ENCODE peak calls at places on chromosomes 5 and 9, in five cellular contexts. One of them, this sample, is unnamed.

GRCh38 chr9:126432659-126433058 is 106.0 kb downstream of the MVB12B start:
- DNase-seq in nucleus accumbens: no peak
- DNase-seq in Daoy: no peak
- DNase-seq in cardiac muscle cell: no peak
- DNase-seq in activated CD8-positive, alpha-beta memory T cell treated with anti-CD3 and anti-CD28 coated beads for 24 hours: peak
- DNase-seq in this sample: no peak

GRCh38 chr5:81631124-81631523 is 119.8 kb downstream of the SSBP2 start:
- DNase-seq in activated CD8-positive, alpha-beta memory T cell treated with anti-CD3 and anti-CD28 coated beads for 24 hours: no peak
- DNase-seq in cardiac muscle cell: no peak
- DNase-seq in Daoy: no peak
- DNase-seq in nucleus accumbens: no peak
- DNase-seq in this sample: no peak

GRCh38 chr9:127763918-127764384 is 14.5 kb downstream of the SH2D3C start:
- DNase-seq in cardiac muscle cell: peak
- DNase-seq in Daoy: peak
- DNase-seq in activated CD8-positive, alpha-beta memory T cell treated with anti-CD3 and anti-CD28 coated beads for 24 hours: peak
- DNase-seq in nucleus accumbens: no peak
- DNase-seq in this sample: no peak

GRCh38 chr5:65142007-65142406 is 339.7 kb downstream of the ADAMTS6 start:
- DNase-seq in nucleus accumbens: no peak
- DNase-seq in activated CD8-positive, alpha-beta memory T cell treated with anti-CD3 and anti-CD28 coated beads for 24 hours: no peak
- DNase-seq in Daoy: no peak
- DNase-seq in cardiac muscle cell: no peak
- DNase-seq in this sample: no peak

GRCh38 chr9:92324451-92324850 is 699 bp downstream of the NOL8 start:
- DNase-seq in cardiac muscle cell: no peak
- DNase-seq in nucleus accumbens: no peak
- DNase-seq in Daoy: no peak
- DNase-seq in activated CD8-positive, alpha-beta memory T cell treated with anti-CD3 and anti-CD28 coated beads for 24 hours: no peak
- DNase-seq in this sample: no peak

GRCh38 chr9:103301051-103301450 is 305.9 kb downstream of the CYLC2 start:
- DNase-seq in activated CD8-positive, alpha-beta memory T cell treated with anti-CD3 and anti-CD28 coated beads for 24 hours: no peak
- DNase-seq in nucleus accumbens: no peak
- DNase-seq in cardiac muscle cell: no peak
- DNase-seq in Daoy: no peak
- DNase-seq in this sample: no peak

GRCh38 chr9:137295313-137296213 is 6.5 kb downstream of the NRARP start:
- DNase-seq in cardiac muscle cell: peak
- DNase-seq in nucleus accumbens: no peak
- DNase-seq in activated CD8-positive, alpha-beta memory T cell treated with anti-CD3 and anti-CD28 coated beads for 24 hours: peak
- DNase-seq in Daoy: peak
- DNase-seq in this sample: no peak

GRCh38 chr9:79184821-79185220 is 386.9 kb upstream of the TLE4 start:
- DNase-seq in cardiac muscle cell: peak
- DNase-seq in Daoy: peak
- DNase-seq in nucleus accumbens: no peak
- DNase-seq in activated CD8-positive, alpha-beta memory T cell treated with anti-CD3 and anti-CD28 coated beads for 24 hours: no peak
- DNase-seq in this sample: no peak

GRCh38 chr5:142287096-142287972 is 37.5 kb downstream of the SPRY4 start:
- DNase-seq in cardiac muscle cell: no peak
- DNase-seq in nucleus accumbens: no peak
- DNase-seq in activated CD8-positive, alpha-beta memory T cell treated with anti-CD3 and anti-CD28 coated beads for 24 hours: no peak
- DNase-seq in Daoy: no peak
- DNase-seq in this sample: no peak

GRCh38 chr9:109903515-109904138 is 123.6 kb downstream of the PALM2AKAP2 start:
- DNase-seq in Daoy: peak
- DNase-seq in nucleus accumbens: no peak
- DNase-seq in cardiac muscle cell: peak
- DNase-seq in activated CD8-positive, alpha-beta memory T cell treated with anti-CD3 and anti-CD28 coated beads for 24 hours: peak
- DNase-seq in this sample: peak

GRCh38 chr9:95327239-95327865 is 9.8 kb upstream of the FANCC start:
- DNase-seq in Daoy: no peak
- DNase-seq in nucleus accumbens: no peak
- DNase-seq in activated CD8-positive, alpha-beta memory T cell treated with anti-CD3 and anti-CD28 coated beads for 24 hours: no peak
- DNase-seq in cardiac muscle cell: no peak
- DNase-seq in this sample: no peak

GRCh38 chr9:36911601-36912412 is 122.3 kb downstream of the PAX5 start:
- DNase-seq in activated CD8-positive, alpha-beta memory T cell treated with anti-CD3 and anti-CD28 coated beads for 24 hours: no peak
- DNase-seq in Daoy: no peak
- DNase-seq in cardiac muscle cell: peak
- DNase-seq in nucleus accumbens: no peak
- DNase-seq in this sample: no peak

GRCh38 chr5:167565555-167565954 is 725.9 kb upstream of the WWC1 start:
- DNase-seq in activated CD8-positive, alpha-beta memory T cell treated with anti-CD3 and anti-CD28 coated beads for 24 hours: no peak
- DNase-seq in nucleus accumbens: no peak
- DNase-seq in Daoy: peak
- DNase-seq in cardiac muscle cell: peak
- DNase-seq in this sample: no peak

This sample was measured in putamen.